ENCODE peak calls at places on chromosomes 1 and 21, in nine cellular contexts. Y, J, X, E, A, O, U, K and N are unnamed samples.

GRCh38 chr1:85393490-85393889 is 71.5 kb downstream of the DDAH1 start:
- DNase-seq in Y (no peak), A (no peak), O (no peak), X (no peak), U (no peak), J (no peak), E (no peak), K (no peak), N (no peak)

GRCh38 chr1:52906135-52906603 is 15.4 kb downstream of the ECHDC2 start:
- DNase-seq in K (no peak), U (no peak), A (no peak), E (no peak), X (no peak), O (no peak), Y (no peak), J (no peak), N (no peak)

GRCh38 chr1:196423612-196424011 is 184.6 kb downstream of the KCNT2 start:
- DNase-seq in E (no peak), A (no peak), K (no peak), U (no peak), X (no peak), J (no peak), Y (no peak), O (no peak), N (no peak)

GRCh38 chr1:151478140-151478812 is 19.0 kb upstream of the POGZ start:
- DNase-seq in J (no peak), O (no peak), E (no peak), X (no peak), K (no peak), U (no peak), Y (no peak), A (no peak), N (no peak)

GRCh38 chr1:33348676-33349080 is 27.8 kb upstream of the A3GALT2 start:
- DNase-seq in O (peak; percentile 19), E (no peak), J (peak; percentile 15), A (no peak), X (no peak), Y (no peak), K (no peak), U (no peak), N (no peak)

GRCh38 chr21:20443558-20444155 is 554.6 kb upstream of the NCAM2 start:
- DNase-seq in Y (no peak), U (no peak), K (no peak), O (no peak), X (no peak), E (no peak), J (no peak), A (no peak), N (no peak)

GRCh38 chr1:214574598-214575411 is 23.4 kb upstream of the PTPN14 start:
- DNase-seq in K (peak; percentile 39), Y (no peak), O (no peak), E (no peak), A (no peak), X (no peak), U (no peak), J (no peak), N (no peak)

GRCh38 chr1:56845343-56845742 is 9.3 kb upstream of the C8A start:
- DNase-seq in J (no peak), O (no peak), U (no peak), E (no peak), Y (no peak), A (no peak), K (no peak), X (no peak), N (no peak)

GRCh38 chr1:110308247-110308646 is 30.9 kb upstream of the RBM15 start:
- DNase-seq in U (no peak), K (peak; percentile 82), Y (peak; percentile 84), O (peak; percentile 81), A (no peak), X (no peak), J (no peak), E (no peak), N (no peak)

GRCh38 chr1:202165267-202165941 is 5.0 kb upstream of the PTPN7 start:
- DNase-seq in Y (no peak), E (no peak), A (no peak), K (no peak), O (no peak), X (no peak), U (no peak), J (peak; percentile 56), N (no peak)

GRCh38 chr1:162003061-162003824 is 20.4 kb downstream of the OLFML2B start:
- DNase-seq in X (no peak), Y (peak; percentile 92), K (peak; percentile 99), E (no peak), O (peak; percentile 99), U (no peak), J (no peak), A (peak; percentile 33), N (no peak)

GRCh38 chr1:41875487-41875886 is 43.2 kb downstream of the HIVEP3 start:
- DNase-seq in U (no peak), E (no peak), Y (no peak), K (no peak), A (no peak), X (no peak), O (no peak), J (no peak), N (no peak)

GRCh38 chr1:234272656-234273312 is 100.5 kb upstream of the COA6 start:
- DNase-seq in E (no peak), J (no peak), U (no peak), Y (no peak), X (no peak), K (no peak), A (no peak), O (no peak), N (no peak)

GRCh38 chr1:3717715-3718601 is 34.3 kb upstream of the CCDC27 start:
- DNase-seq in U (no peak), J (no peak), E (no peak), O (no peak), A (no peak), X (no peak), K (no peak), Y (peak; percentile 77), N (no peak)

GRCh38 chr1:226867461-226868054 is 2.9 kb upstream of the PSEN2 start:
- DNase-seq in Y (no peak), A (no peak), J (no peak), E (no peak), U (no peak), X (no peak), K (no peak), O (no peak), N (no peak)

GRCh38 chr1:87227651-87228050 is 101.0 kb upstream of the LMO4 start:
- DNase-seq in X (no peak), Y (no peak), E (no peak), J (no peak), U (no peak), K (no peak), O (no peak), A (no peak), N (no peak)

GRCh38 chr1:236615399-236616148 is 11.3 kb upstream of the HEATR1 start:
- DNase-seq in X (no peak), A (no peak), O (no peak), J (no peak), Y (no peak), U (no peak), E (no peak), K (no peak), N (no peak)

GRCh38 chr1:8025061-8025670 is 943 bp downstream of the ERRFI1 start:
- DNase-seq in K (peak; percentile 15), Y (peak; percentile 14), E (no peak), J (no peak), O (peak; percentile 17), X (no peak), A (no peak), U (peak; percentile 30), N (no peak)

GRCh38 chr1:229334269-229334668 is 8.6 kb downstream of the CCSAP start:
- DNase-seq in U (no peak), X (no peak), J (no peak), O (no peak), K (no peak), A (no peak), Y (no peak), E (no peak), N (no peak)

GRCh38 chr1:43668956-43669355 is 19.0 kb downstream of the KDM4A start:
- DNase-seq in K (peak; percentile 49), E (no peak), A (no peak), U (no peak), J (no peak), Y (peak; percentile 41), O (peak; percentile 9), X (no peak), N (no peak)

GRCh38 chr1:85581802-85582686 is 1.5 kb downstream of the CCN1 start:
- DNase-seq in J (no peak), X (no peak), E (no peak), U (no peak), K (peak; percentile 73), Y (no peak), A (peak; percentile 44), O (peak; percentile 78), N (no peak)

GRCh38 chr1:220697326-220697725 is 7.2 kb downstream of the C1orf115 start:
- DNase-seq in J (no peak), X (no peak), A (no peak), E (no peak), U (no peak), K (no peak), Y (no peak), O (no peak), N (no peak)

GRCh38 chr1:248822148-248823032 is 3.3 kb downstream of the SH3BP5L start:
- DNase-seq in O (no peak), J (no peak), K (no peak), E (no peak), X (no peak), U (no peak), Y (no peak), A (no peak), N (no peak)

GRCh38 chr1:161379071-161379470 is 11.4 kb upstream of the CFAP126 start:
- DNase-seq in E (no peak), K (peak; percentile 73), J (peak; percentile 18), U (no peak), A (no peak), X (no peak), Y (no peak), O (no peak), N (no peak)

GRCh38 chr1:207698822-207699483 is 52.9 kb upstream of the CD46 start:
- DNase-seq in K (peak; percentile 55), O (peak; percentile 57), J (peak; percentile 37), E (no peak), Y (peak; percentile 38), X (no peak), U (peak; percentile 70), A (peak; percentile 36), N (no peak)

GRCh38 chr1:44700573-44700972 is 26.1 kb downstream of the ARMH1 start:
- DNase-seq in O (no peak), Y (no peak), X (no peak), E (no peak), J (no peak), K (no peak), U (no peak), A (no peak), N (no peak)

GRCh38 chr1:235375919-235376600 is 8.8 kb downstream of the TBCE start:
- DNase-seq in E (no peak), Y (no peak), A (no peak), J (no peak), O (no peak), K (no peak), U (no peak), X (no peak), N (no peak)